ENCODE peak calls at places on chromosomes 6 and 20, in six cellular contexts. Z, R, A, L, Q and N are unnamed samples.

GRCh38 chr20:7333846-7334245 is 566.4 kb downstream of the BMP2 start:
- DNase-seq in Q (no peak), Z (no peak), L (no peak), A (no peak), R (no peak), N (no peak)

GRCh38 chr20:61436674-61437279 is 184.7 kb downstream of the CDH4 start:
- DNase-seq in L (no peak), R (no peak), Z (peak), Q (no peak), A (no peak), N (no peak)

GRCh38 chr6:3549314-3549940 is 92.6 kb upstream of the SLC22A23 start:
- DNase-seq in A (peak), L (no peak), Q (no peak), R (no peak), Z (no peak), N (no peak)

GRCh38 chr6:24394061-24394460 is 8.7 kb upstream of the MRS2 start:
- DNase-seq in L (no peak), Z (no peak), Q (no peak), R (no peak), A (no peak), N (no peak)

GRCh38 chr20:10645205-10645570 is 28.6 kb downstream of the JAG1 start:
- DNase-seq in L (no peak), Z (no peak), A (no peak), R (no peak), Q (peak), N (no peak)

GRCh38 chr6:165830761-165831160 is 167.7 kb upstream of the PDE10A start:
- DNase-seq in L (no peak), A (no peak), R (no peak), Z (no peak), Q (no peak), N (no peak)

GRCh38 chr6:42211726-42212125 is 5.9 kb downstream of the MRPS10 start:
- DNase-seq in R (no peak), L (peak), Z (no peak), Q (no peak), A (no peak), N (no peak)

GRCh38 chr6:70846207-70846835 is 110.5 kb downstream of the B3GAT2 start:
- DNase-seq in L (no peak), R (no peak), A (no peak), Q (no peak), Z (no peak), N (no peak)

GRCh38 chr20:55977723-55978481 is 27.4 kb downstream of the CBLN4 start:
- DNase-seq in L (no peak), R (no peak), A (peak), Z (no peak), Q (no peak), N (peak)

GRCh38 chr6:52697903-52698302 is 27.0 kb downstream of the TMEM14A start:
- DNase-seq in Z (no peak), L (peak), A (no peak), R (no peak), Q (no peak), N (no peak)

GRCh38 chr20:23636908-23637281 is 860 bp downstream of the CST3 start:
- DNase-seq in Z (no peak), R (no peak), A (no peak), Q (no peak), L (no peak), N (no peak)
- H3K4me3 ChIP-seq in Z (peak), R (peak), A (peak), Q (peak), L (peak), N (peak)

DNA sequence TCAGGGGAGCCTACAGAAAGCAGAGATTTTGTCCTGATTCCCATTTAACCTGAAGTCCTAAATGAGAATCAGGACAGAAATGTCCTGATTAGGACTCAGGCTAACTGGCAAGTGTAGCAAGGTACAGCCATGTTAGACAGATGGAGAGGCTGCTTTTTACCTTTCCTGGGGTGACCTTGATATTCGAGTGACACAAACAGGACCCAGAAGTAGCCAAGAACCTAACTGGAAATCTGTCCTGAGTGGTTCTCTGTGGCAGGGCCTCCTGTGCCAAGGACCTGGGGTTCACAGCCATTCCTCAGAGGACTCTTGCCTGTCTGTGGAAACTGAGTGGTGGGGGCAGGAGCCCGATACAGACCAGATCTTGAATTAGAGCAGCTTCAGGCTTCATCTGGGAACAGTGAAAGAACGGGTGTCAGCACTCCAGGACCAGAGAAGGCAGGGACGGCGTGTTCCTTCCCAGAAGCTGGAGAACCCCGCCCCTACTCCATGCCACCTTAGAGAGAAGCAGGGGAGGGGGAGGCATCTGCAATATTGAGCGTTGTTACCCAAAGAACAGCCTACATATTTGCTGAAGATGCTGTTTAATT is 4.3 kb upstream of the FUCA2 start:
- DNase-seq in Z (no peak), L (no peak), A (no peak), R (peak), Q (no peak), N (peak)
- H3K4me3 ChIP-seq in Z (no peak), L (no peak), A (no peak), R (no peak), Q (no peak), N (no peak)

GRCh38 chr20:34271961-34272360 is 30.7 kb downstream of the ASIP start:
- DNase-seq in Q (no peak), L (no peak), R (no peak), Z (no peak), A (no peak), N (no peak)

GRCh38 chr20:34264141-34264540 is 22.9 kb downstream of the ASIP start:
- DNase-seq in Q (no peak), A (no peak), Z (no peak), R (no peak), L (peak), N (no peak)

GRCh38 chr20:34268145-34268544 is 26.9 kb downstream of the ASIP start:
- DNase-seq in Q (no peak), A (no peak), Z (no peak), L (no peak), R (no peak), N (no peak)

GRCh38 chr20:34269996-34270627 is 28.9 kb downstream of the ASIP start:
- DNase-seq in R (peak), Z (no peak), A (no peak), Q (peak), L (peak), N (peak)

DNA sequence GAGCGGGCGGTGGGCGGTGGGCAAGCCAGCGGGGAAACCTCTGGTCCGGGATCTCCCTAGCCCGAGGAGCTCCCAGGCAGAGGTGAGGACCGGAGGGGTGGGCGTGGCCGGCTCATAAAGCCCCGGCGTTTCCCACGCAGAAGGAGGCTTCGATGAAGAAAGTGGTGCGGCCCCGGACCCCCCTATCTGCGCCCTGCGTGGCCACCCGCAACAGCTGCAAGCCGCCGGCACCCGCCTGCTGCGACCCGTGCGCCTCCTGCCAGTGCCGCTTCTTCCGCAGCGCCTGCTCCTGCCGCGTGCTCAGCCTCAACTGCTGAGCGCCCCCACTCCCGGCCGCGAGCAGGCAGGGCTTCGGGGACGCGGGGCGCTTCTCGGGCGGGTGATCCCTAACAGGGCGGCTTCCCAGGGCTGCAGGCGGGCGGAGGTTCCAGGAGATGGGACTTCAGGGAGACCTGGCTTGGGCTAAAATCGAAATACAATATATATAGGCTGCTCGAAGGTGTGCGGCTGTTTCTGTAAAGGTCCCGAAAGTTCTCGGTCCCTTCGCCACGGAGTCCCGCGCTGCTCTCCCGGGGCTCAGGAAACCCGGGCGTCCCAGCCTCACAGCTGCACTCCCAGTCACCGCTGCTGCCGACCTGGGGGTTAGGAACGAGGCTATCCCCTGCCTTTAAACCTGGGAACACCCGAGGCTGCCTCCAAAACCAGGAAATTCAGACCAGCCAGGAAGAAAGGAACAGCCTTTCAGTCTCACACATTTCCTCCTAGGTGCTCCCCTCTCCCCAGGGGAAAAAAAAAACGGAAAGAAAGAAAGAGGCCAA is 27.8 kb downstream of the ASIP start:
- DNase-seq in A (no peak), Q (peak), L (no peak), R (peak), Z (peak), N (peak)
- H3K4me3 ChIP-seq in A (no peak), Q (peak), L (no peak), R (peak), Z (peak), N (peak)

GRCh38 chr20:32040142-32040953 is 11.7 kb upstream of the HCK start:
- DNase-seq in Q (peak), A (peak), R (peak), Z (no peak), L (peak), N (no peak)
- H3K4me3 ChIP-seq in Q (no peak), A (no peak), R (no peak), Z (no peak), L (no peak), N (no peak)

GRCh38 chr20:842547-842940 is 9.0 kb downstream of the FAM110A start:
- DNase-seq in A (no peak), R (no peak), L (no peak), Q (no peak), Z (no peak), N (no peak)
- H3K4me3 ChIP-seq in A (no peak), R (no peak), L (peak), Q (no peak), Z (peak), N (no peak)

DNA sequence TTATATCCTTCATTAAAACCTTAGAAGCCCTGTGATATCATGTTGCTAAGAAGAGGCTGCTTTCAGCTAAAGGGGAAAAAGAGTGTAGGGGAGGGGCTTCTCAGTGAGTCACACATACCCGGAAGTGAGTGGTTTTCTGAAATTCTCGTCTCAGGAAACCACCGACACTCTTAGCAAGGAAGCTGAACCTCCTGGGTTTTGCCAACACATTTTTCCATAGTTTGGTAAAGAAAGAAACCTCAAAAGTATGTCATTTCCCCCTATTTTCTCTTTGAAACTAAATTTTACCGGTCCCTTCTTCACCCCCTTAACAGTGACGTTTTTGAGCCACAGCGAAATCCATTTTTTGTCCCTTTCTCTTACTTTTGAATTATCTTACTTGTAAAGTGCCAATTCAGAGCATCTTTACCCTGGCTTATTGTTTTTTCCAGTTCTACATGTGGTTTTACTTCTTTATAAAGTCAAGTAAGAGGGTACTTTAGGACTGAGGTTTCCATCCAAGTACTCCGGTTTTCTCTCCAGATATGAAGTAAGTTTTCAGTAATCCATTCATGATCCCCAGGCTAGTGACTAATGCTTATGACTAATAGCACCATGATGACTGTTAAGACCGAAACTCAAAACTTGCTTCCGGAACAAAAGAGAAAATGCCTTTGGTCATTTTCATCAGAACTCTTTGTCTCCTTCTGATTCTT is 219.3 kb downstream of the ARHGAP18 start:
- DNase-seq in R (no peak), Q (peak), L (no peak), A (peak), Z (no peak), N (no peak)
- H3K4me3 ChIP-seq in R (peak), Q (no peak), L (no peak), A (no peak), Z (no peak), N (peak)

GRCh38 chr6:89321571-89321970 is 6.5 kb upstream of the GABRR2 start:
- DNase-seq in A (peak), L (no peak), R (no peak), Q (no peak), Z (no peak), N (no peak)
- H3K4me3 ChIP-seq in A (no peak), L (no peak), R (no peak), Q (no peak), Z (no peak), N (no peak)

GRCh38 chr6:122615409-122615808 is 5.2 kb downstream of the PKIB start:
- DNase-seq in Q (no peak), Z (no peak), L (no peak), A (no peak), R (no peak), N (no peak)

GRCh38 chr6:122610690-122611455 is 668 bp downstream of the PKIB start:
- DNase-seq in L (peak), R (peak), Z (peak), Q (peak), A (peak), N (peak)

GRCh38 chr6:122614303-122614702 is 4.1 kb downstream of the PKIB start:
- DNase-seq in R (no peak), L (no peak), Z (no peak), Q (no peak), A (no peak), N (no peak)

GRCh38 chr6:122612838-122613237 is 2.6 kb downstream of the PKIB start:
- DNase-seq in A (no peak), L (no peak), Q (no peak), Z (no peak), R (no peak), N (no peak)

GRCh38 chr6:122609881-122610689 is at the start of gene PKIB:
- DNase-seq in L (no peak), Z (peak), R (peak), Q (peak), A (peak), N (peak)
- H3K4me3 ChIP-seq in L (peak), Z (peak), R (peak), Q (peak), A (peak), N (peak)